ENCODE peak calls at places on chromosomes 7 and 10, in seven cellular contexts. L is H9, X is mesendoderm, A is neuronal stem cell, K is mesenchymal stem cell, P is H1, V is trophoblast cell. R is an unnamed sample.

GRCh38 chr7:2087744-2088143 is 145.0 kb downstream of the MAD1L1 start:
- DNase-seq in A (no peak), P (no peak), X (no peak), L (no peak), K (no peak), V (no peak), R (no peak)

GRCh38 chr7:130938661-130939060 is 204.7 kb upstream of the KLF14 start:
- DNase-seq in V (no peak), P (no peak), X (no peak), K (no peak), A (no peak), L (no peak), R (no peak)

GRCh38 chr10:29305031-29305335 is 16.1 kb downstream of the LYZL1 start:
- DNase-seq in L (no peak), A (no peak), K (no peak), P (no peak), X (no peak), V (no peak), R (no peak)

GRCh38 chr10:5629789-5630436 is 36.5 kb downstream of the ASB13 start:
- DNase-seq in P (peak), L (peak), X (peak), V (peak), K (peak), A (peak), R (peak)

GRCh38 chr7:139035588-139036353 is at the start of gene ZC3HAV1L:
- DNase-seq in X (peak), L (peak), K (peak), V (peak), A (peak), P (no peak), R (peak)

GRCh38 chr10:43396061-43396927 is 12.7 kb downstream of the HNRNPF start:
- DNase-seq in K (peak), A (peak), X (peak), V (peak), P (no peak), L (peak), R (peak)

GRCh38 chr7:26117970-26118369 is 34.0 kb upstream of the NFE2L3 start:
- DNase-seq in K (no peak), L (no peak), A (no peak), P (no peak), V (no peak), X (no peak), R (no peak)

GRCh38 chr10:110504111-110504735 is 6.5 kb downstream of the DUSP5 start:
- DNase-seq in K (peak), A (no peak), X (no peak), P (no peak), L (no peak), V (no peak), R (peak)

GRCh38 chr10:34766811-34767516 is 48.1 kb downstream of the PARD3 start:
- DNase-seq in K (no peak), V (no peak), X (peak), A (no peak), L (no peak), P (no peak), R (no peak)

DNA sequence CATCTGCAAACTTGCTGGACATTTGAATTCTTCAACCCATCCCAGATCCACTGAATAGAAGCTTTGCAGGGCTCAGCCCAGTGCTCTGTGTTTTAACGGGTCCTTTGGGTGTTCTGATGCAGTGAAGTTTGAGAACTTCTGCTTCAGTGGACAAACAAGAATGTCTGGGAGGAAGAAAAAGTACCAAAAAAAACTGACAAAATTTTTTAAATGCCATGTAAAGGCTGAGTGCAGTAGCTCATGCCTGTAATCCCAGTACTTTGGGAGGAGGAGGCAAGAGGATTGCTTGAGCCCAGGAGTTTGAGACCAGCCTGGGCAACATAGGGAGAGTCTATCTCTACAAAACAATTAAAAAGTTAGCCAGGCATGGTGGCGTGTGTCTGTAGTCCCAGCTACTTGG is 51.8 kb upstream of the FRMD4A start:
- DNase-seq in V (no peak), L (no peak), P (no peak), X (no peak), A (no peak), K (no peak), R (no peak)
- H3K18ac ChIP-seq in V (peak), L (no peak), P (no peak), X (no peak), A (no peak), K (no peak), R (peak)

DNA sequence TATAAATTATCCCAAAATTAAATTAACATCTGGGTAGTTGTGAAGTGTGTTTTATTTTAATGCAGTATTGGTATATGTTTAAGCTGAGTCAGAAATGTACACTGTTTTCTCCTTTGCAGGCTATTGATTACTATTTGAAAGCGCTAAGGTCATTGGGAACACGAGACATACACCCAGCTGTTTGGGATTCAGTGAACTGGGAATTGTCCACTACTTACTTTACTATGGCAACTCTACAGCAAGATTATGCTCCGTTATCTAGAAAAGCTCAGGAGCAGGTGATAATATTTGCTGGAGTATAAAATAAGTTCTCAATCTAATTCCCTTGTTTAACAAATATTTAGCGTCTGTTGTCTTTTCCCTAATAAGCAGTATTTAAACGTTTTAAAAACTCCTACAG is 27.9 kb downstream of the EDRF1 start:
- DNase-seq in X (no peak), V (no peak), L (no peak), K (no peak), P (no peak), A (no peak), R (no peak)
- H3K18ac ChIP-seq in X (no peak), V (no peak), L (no peak), K (no peak), P (no peak), A (no peak), R (no peak)

DNA sequence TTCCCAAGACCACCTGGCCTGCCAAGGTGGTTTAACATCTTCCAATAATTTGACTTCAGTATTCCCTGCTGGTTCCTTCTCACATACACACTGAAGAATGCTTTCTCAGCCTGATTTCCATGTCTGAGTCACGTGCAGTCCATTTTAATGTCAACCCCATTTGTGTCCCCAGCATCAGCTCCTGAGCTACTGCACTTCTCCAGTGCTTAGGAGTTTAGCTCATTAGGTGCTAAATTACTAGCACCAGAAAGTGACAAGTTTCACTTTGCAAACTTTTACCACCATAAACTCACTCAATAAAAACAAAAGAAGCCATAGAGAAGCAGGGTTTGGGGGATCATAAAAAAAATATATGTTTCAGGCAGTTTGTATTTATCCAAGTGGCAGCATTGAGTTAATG is 279.3 kb upstream of the SORCS1 start:
- DNase-seq in L (no peak), P (no peak), K (no peak), A (no peak), V (no peak), X (no peak), R (no peak)
- H3K18ac ChIP-seq in L (no peak), P (no peak), K (no peak), A (no peak), V (no peak), X (no peak), R (no peak)

GRCh38 chr7:92397542-92397941 is 49.7 kb upstream of the GATAD1 start:
- DNase-seq in K (no peak), A (no peak), X (no peak), P (no peak), V (no peak), L (no peak), R (no peak)
- H3K18ac ChIP-seq in K (no peak), A (no peak), X (no peak), P (no peak), V (no peak), L (no peak), R (no peak)

DNA sequence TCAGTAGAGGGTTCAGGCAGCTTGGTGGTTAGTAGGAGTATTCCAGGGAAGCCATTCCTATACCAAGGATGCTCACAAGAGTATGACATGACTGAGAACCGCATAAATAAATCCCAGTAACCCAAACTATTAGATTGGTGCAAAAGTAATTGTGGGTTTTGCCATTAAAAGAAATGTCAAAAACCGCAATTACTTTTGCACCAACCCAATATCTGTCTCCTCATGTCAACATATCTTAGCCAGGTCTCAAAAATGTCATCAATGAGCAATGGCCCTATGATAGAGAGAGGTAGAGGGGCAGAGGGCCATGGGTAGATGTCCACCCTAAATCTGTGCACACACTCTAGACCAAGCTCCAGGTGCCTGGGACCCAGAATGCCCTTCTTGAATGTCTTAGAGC is 23.6 kb downstream of the NEUROD6 start:
- DNase-seq in A (no peak), X (no peak), L (no peak), P (no peak), V (no peak), K (no peak), R (no peak)
- H3K18ac ChIP-seq in A (no peak), X (no peak), L (no peak), P (no peak), V (no peak), K (no peak), R (no peak)

GRCh38 chr7:93054975-93055374 is 62.8 kb downstream of the SAMD9 start:
- DNase-seq in X (no peak), A (no peak), K (no peak), L (no peak), P (no peak), V (no peak), R (no peak)

GRCh38 chr7:93053946-93054943 is 63.5 kb downstream of the SAMD9 start:
- DNase-seq in K (no peak), X (no peak), P (no peak), A (no peak), V (no peak), L (no peak), R (no peak)

GRCh38 chr7:93051660-93052059 is 66.1 kb downstream of the SAMD9 start:
- DNase-seq in V (no peak), X (no peak), A (no peak), L (no peak), P (no peak), K (no peak), R (no peak)

GRCh38 chr7:93055543-93056107 is 62.2 kb downstream of the SAMD9 start:
- DNase-seq in P (no peak), V (no peak), K (peak), X (peak), L (no peak), A (no peak), R (peak)

GRCh38 chr7:93053209-93053945 is 64.4 kb downstream of the SAMD9 start:
- DNase-seq in P (no peak), L (no peak), A (no peak), K (no peak), V (no peak), X (no peak), R (no peak)
- H3K18ac ChIP-seq in P (no peak), L (no peak), A (no peak), K (no peak), V (no peak), X (no peak), R (no peak)

R was measured in IMR-90.